ENCODE peak calls at places on chromosomes 16 and 17, in seven cellular contexts. Q is esophagus squamous epithelium; N is effector memory CD8-positive, alpha-beta T cell; P is hippocampal formation; M is iPS-NIHi11; X is CD8-positive, alpha-beta T cell; Z is CD4-positive, alpha-beta T cell. T is an unnamed sample.
A peak's percentile ranks its signal among the peaks of the same experiment; 100 is the strongest.

GRCh38 chr17:61309857-61310256 is 89.8 kb upstream of the TBX2 start:
- DNase-seq in P (peak; percentile 6), Z (no peak), X (no peak), Q (no peak), M (no peak), N (no peak), T (no peak)

GRCh38 chr16:50861926-50862325 is 120.0 kb downstream of the CYLD start:
- DNase-seq in X (no peak), P (no peak), Q (no peak), N (no peak), M (no peak), Z (no peak), T (no peak)

GRCh38 chr17:17151055-17151454 is 55.1 kb downstream of the PLD6 start:
- DNase-seq in M (no peak), X (no peak), Z (no peak), N (no peak), P (no peak), Q (no peak), T (no peak)

GRCh38 chr16:528111-529011 is 849 bp downstream of the CAPN15 start:
- DNase-seq in M (no peak), X (peak; percentile 25), N (peak; percentile 12), Z (no peak), P (no peak), Q (no peak), T (no peak)

GRCh38 chr17:57968456-57968855 is 13.2 kb upstream of the CUEDC1 start:
- DNase-seq in M (no peak), Z (no peak), N (no peak), P (no peak), X (no peak), Q (no peak), T (no peak)

GRCh38 chr16:64481497-64481896 is 640.4 kb downstream of the CDH11 start:
- DNase-seq in X (no peak), N (no peak), P (no peak), Z (no peak), Q (no peak), M (no peak), T (no peak)

GRCh38 chr17:67718325-67718941 is 697 bp downstream of the NOL11 start:
- DNase-seq in Z (peak; percentile 24), Q (no peak), P (no peak), N (peak; percentile 23), X (peak; percentile 28), M (no peak), T (no peak)

GRCh38 chr16:50644730-50645129 is 36.4 kb downstream of the SNX20 start:
- DNase-seq in Z (peak; percentile 49), X (peak; percentile 37), N (peak; percentile 13), M (peak; percentile 57), Q (no peak), P (no peak), T (no peak)

GRCh38 chr16:81548901-81549546 is 104.4 kb downstream of the CMIP start:
- DNase-seq in M (no peak), Q (no peak), Z (no peak), X (no peak), P (no peak), N (no peak), T (no peak)

GRCh38 chr16:30060354-30061194 is 5.0 kb upstream of the ALDOA start:
- DNase-seq in M (no peak), X (no peak), Z (no peak), P (no peak), Q (no peak), N (no peak), T (no peak)

GRCh38 chr17:40452074-40452787 is 9.0 kb downstream of the IGFBP4 start:
- DNase-seq in Q (no peak), X (no peak), M (no peak), N (no peak), P (no peak), Z (no peak), T (no peak)

GRCh38 chr17:5587431-5588032 is 3.2 kb upstream of the NLRP1 start:
- DNase-seq in P (peak; percentile 84), X (peak; percentile 55), Q (no peak), Z (peak; percentile 23), N (peak; percentile 54), M (peak; percentile 83), T (no peak)

GRCh38 chr16:68062910-68063393 is 22.2 kb upstream of the NFATC3 start:
- DNase-seq in Z (peak; percentile 23), N (peak; percentile 48), P (no peak), Q (no peak), M (no peak), X (peak; percentile 51), T (no peak)

GRCh38 chr16:4750896-4751295 is 16.1 kb downstream of the ZNF500 start:
- DNase-seq in X (no peak), Z (no peak), M (no peak), P (no peak), Q (no peak), N (no peak), T (no peak)

GRCh38 chr17:34639706-34640425 is 60.5 kb downstream of the TMEM132E start:
- DNase-seq in M (no peak), P (peak; percentile 39), Q (no peak), X (no peak), Z (no peak), N (no peak), T (no peak)

GRCh38 chr17:10149573-10150399 is 48.6 kb downstream of the GAS7 start:
- DNase-seq in Q (no peak), M (no peak), X (peak; percentile 31), Z (no peak), N (peak; percentile 16), P (no peak), T (no peak)

GRCh38 chr16:15054357-15055140 is 1.3 kb downstream of the NTAN1 start:
- DNase-seq in N (no peak), M (no peak), X (no peak), Z (no peak), P (no peak), Q (no peak), T (no peak)

T was measured in cortex of kidney.